ENCODE peak calls at places on chromosome 4, in five cellular contexts. H is Peyer's patch, I is astrocyte, T is psoas muscle, K is prostate gland. G is an unnamed sample.

GRCh38 chr4:73275318-73275654 is 16.7 kb upstream of the ANKRD17 start:
- DNase-seq in H (no peak), I (no peak), T (no peak), K (peak; percentile 23), G (no peak)

GRCh38 chr4:30720656-30721352 is 635 bp downstream of the PCDH7 start:
- DNase-seq in H (no peak), I (peak; percentile 58), T (peak; percentile 58), K (no peak), G (no peak)

GRCh38 chr4:93827272-93827947 is 1.1 kb upstream of the ATOH1 start:
- DNase-seq in H (no peak), I (no peak), T (no peak), K (no peak), G (no peak)

GRCh38 chr4:170128219-170128804 is 38.6 kb upstream of the AADAT start:
- DNase-seq in H (no peak), I (no peak), T (no peak), K (peak; percentile 69), G (no peak)

GRCh38 chr4:127936974-127937373 is 28.0 kb downstream of the MFSD8 start:
- DNase-seq in H (no peak), I (peak; percentile 45), T (no peak), K (no peak), G (no peak)

GRCh38 chr4:61254406-61254805 is 54.3 kb downstream of the ADGRL3 start:
- DNase-seq in H (no peak), I (no peak), T (no peak), K (no peak), G (no peak)

GRCh38 chr4:99483636-99484035 is 27.2 kb upstream of the C4orf17 start:
- DNase-seq in H (no peak), I (no peak), T (no peak), K (no peak), G (no peak)

GRCh38 chr4:177051473-177052060 is 258.1 kb upstream of the NEIL3 start:
- DNase-seq in H (no peak), I (no peak), T (no peak), K (no peak), G (no peak)

GRCh38 chr4:105895324-105895608 is at the start of gene NPNT:
- DNase-seq in H (no peak), I (no peak), T (no peak), K (no peak), G (no peak)

GRCh38 chr4:87066403-87067119 is 131.8 kb downstream of the AFF1 start:
- DNase-seq in H (no peak), I (no peak), T (no peak), K (no peak), G (no peak)

GRCh38 chr4:147950840-147951239 is 219.0 kb downstream of the ARHGAP10 start:
- DNase-seq in H (no peak), I (no peak), T (no peak), K (no peak), G (no peak)

GRCh38 chr4:21697583-21697982 is 251.0 kb downstream of the KCNIP4 start:
- DNase-seq in H (no peak), I (peak; percentile 18), T (no peak), K (no peak), G (no peak)

GRCh38 chr4:25925486-25926201 is 11.6 kb downstream of the SMIM20 start:
- DNase-seq in H (peak; percentile 62), I (no peak), T (no peak), K (no peak), G (no peak)

GRCh38 chr4:25299476-25300203 is 12.9 kb upstream of the ZCCHC4 start:
- DNase-seq in H (no peak), I (no peak), T (no peak), K (peak; percentile 91), G (peak; percentile 65)

GRCh38 chr4:119894650-119895208 is 171.9 kb downstream of the MAD2L1 start:
- DNase-seq in H (no peak), I (no peak), T (no peak), K (peak; percentile 5), G (no peak)

GRCh38 chr4:109184421-109184956 is 118.0 kb downstream of the COL25A1 start:
- DNase-seq in H (no peak), I (peak; percentile 27), T (peak; percentile 61), K (no peak), G (no peak)

GRCh38 chr4:138241281-138242075 is 671 bp downstream of the SLC7A11 start:
- DNase-seq in H (no peak), I (peak; percentile 37), T (no peak), K (no peak), G (no peak)

GRCh38 chr4:76977113-76977512 is 27.6 kb downstream of the SEPTIN11 start:
- DNase-seq in H (no peak), I (no peak), T (no peak), K (no peak), G (no peak)

GRCh38 chr4:60944070-60944469 is 256.1 kb upstream of the ADGRL3 start:
- DNase-seq in H (no peak), I (no peak), T (no peak), K (no peak), G (no peak)

GRCh38 chr4:75953509-75953908 is 12.7 kb upstream of the NAAA start:
- DNase-seq in H (no peak), I (no peak), T (no peak), K (no peak), G (no peak)

GRCh38 chr4:158219623-158220022 is 9.3 kb downstream of the TMEM144 start:
- DNase-seq in H (no peak), I (no peak), T (no peak), K (no peak), G (no peak)

GRCh38 chr4:111802191-111802590 is 343.1 kb upstream of the FAM241A start:
- DNase-seq in H (no peak), I (no peak), T (no peak), K (no peak), G (no peak)

GRCh38 chr4:53785996-53786395 is 194.7 kb upstream of the LNX1 start:
- DNase-seq in H (no peak), I (no peak), T (no peak), K (no peak), G (no peak)

GRCh38 chr4:100982345-100982744 is 365.0 kb downstream of the PPP3CA start:
- DNase-seq in H (no peak), I (no peak), T (no peak), K (no peak), G (no peak)

GRCh38 chr4:54568184-54568583 is 89.6 kb upstream of the KIT start:
- DNase-seq in H (no peak), I (peak; percentile 77), T (no peak), K (no peak), G (no peak)

GRCh38 chr4:132548463-132548862 is 600.6 kb upstream of the PCDH10 start:
- DNase-seq in H (no peak), I (no peak), T (no peak), K (no peak), G (no peak)

GRCh38 chr4:185508162-185508561 is 27.1 kb downstream of the PDLIM3 start:
- DNase-seq in H (no peak), I (no peak), T (no peak), K (peak; percentile 18), G (no peak)

GRCh38 chr4:152678841-152679240 is 956 bp downstream of the TMEM154 start:
- DNase-seq in H (no peak), I (no peak), T (no peak), K (no peak), G (no peak)

GRCh38 chr4:182190306-182190705 is 52.9 kb upstream of the TENM3 start:
- DNase-seq in H (no peak), I (peak; percentile 78), T (no peak), K (no peak), G (no peak)

GRCh38 chr4:184422378-184422777 is 52.0 kb downstream of the IRF2 start:
- DNase-seq in H (no peak), I (no peak), T (no peak), K (no peak), G (no peak)
- H3K36me3 ChIP-seq in H (peaks cover 46% of the 10 kb centered on the region), I (no peaks in the 10 kb centered on the region), T (peaks cover 4% of the 10 kb centered on the region), K (no peaks in the 10 kb centered on the region), G (no peaks in the 10 kb centered on the region)

GRCh38 chr4:168845897-168846296 is 164.2 kb downstream of the CBR4 start:
- DNase-seq in H (no peak), I (no peak), T (no peak), K (no peak), G (no peak)

GRCh38 chr4:168848977-168849687 is 160.9 kb downstream of the CBR4 start:
- DNase-seq in H (no peak), I (peak; percentile 60), T (no peak), K (no peak), G (no peak)

GRCh38 chr4:168848112-168848511 is 161.9 kb downstream of the CBR4 start:
- DNase-seq in H (no peak), I (no peak), T (no peak), K (peak; percentile 29), G (no peak)

GRCh38 chr4:168844261-168845039 is 165.6 kb downstream of the CBR4 start:
- DNase-seq in H (no peak), I (peak; percentile 67), T (no peak), K (no peak), G (no peak)

GRCh38 chr4:168846414-168846813 is 163.6 kb downstream of the CBR4 start:
- DNase-seq in H (no peak), I (no peak), T (no peak), K (no peak), G (no peak)
- H3K27ac ChIP-seq in H (no peak overlapping the region), I (peak overlapping the region; percentile 0), T (peak overlapping the region; percentile 37), K (no peak overlapping the region), G (peak overlapping the region; percentile 84)

DNA sequence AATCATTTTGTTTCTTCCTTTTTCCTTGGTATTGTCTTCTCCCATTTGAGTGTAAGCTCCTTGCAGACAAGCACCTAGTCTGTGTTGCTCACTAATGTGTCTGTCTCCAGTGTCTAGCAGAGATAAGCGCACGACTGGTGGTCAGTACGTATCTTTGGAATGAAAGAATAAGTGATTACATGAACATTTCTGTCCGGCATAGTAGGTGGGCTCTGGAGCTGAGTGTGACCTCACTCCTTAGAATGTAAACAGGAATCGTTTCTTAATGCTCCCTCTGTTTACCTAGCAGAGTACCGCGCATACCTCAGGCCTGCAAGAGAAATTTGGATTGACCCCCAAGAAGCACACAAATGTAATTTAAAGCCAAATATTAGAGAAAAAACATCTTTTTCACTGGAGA is 235.4 kb downstream of the MAML3 start:
- DNase-seq in H (no peak), I (peak; percentile 57), T (no peak), K (no peak), G (no peak)
- H3K4me1 ChIP-seq in H (peaks cover 20% of the 10 kb centered on the region), I (peaks cover 21% of the 10 kb centered on the region), T (peaks cover 51% of the 10 kb centered on the region), K (peaks cover 33% of the 10 kb centered on the region), G (peaks cover 10% of the 10 kb centered on the region)

GRCh38 chr4:41024556-41025491 is 189.5 kb downstream of the APBB2 start:
- DNase-seq in H (no peak), I (peak; percentile 48), T (no peak), K (no peak), G (no peak)

GRCh38 chr4:41028392-41029076 is 185.8 kb downstream of the APBB2 start:
- DNase-seq in H (no peak), I (peak; percentile 52), T (no peak), K (no peak), G (no peak)

GRCh38 chr4:41029098-41029497 is 185.2 kb downstream of the APBB2 start:
- DNase-seq in H (no peak), I (no peak), T (no peak), K (no peak), G (no peak)

GRCh38 chr4:41026971-41027370 is 187.4 kb downstream of the APBB2 start:
- DNase-seq in H (no peak), I (no peak), T (no peak), K (no peak), G (no peak)

DNA sequence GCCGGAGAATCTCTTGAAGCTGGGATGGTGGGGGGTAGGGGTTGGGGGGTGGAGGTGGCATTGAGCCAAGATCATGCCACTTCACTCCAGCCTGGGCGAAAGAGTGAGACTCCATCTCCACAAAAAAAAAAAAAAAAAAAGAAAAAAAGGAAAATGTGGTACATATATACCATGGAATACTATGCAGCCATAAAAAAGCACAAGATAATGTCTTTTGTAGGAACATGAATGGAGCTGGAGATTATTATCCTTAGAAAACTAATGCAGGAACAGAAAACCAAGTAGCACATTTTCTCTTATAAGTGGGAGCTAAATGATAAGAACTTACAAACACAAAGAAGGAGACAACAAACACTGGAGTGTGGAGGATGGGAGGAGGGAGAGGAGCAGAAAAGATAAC is 188.5 kb downstream of the APBB2 start:
- DNase-seq in H (no peak), I (no peak), T (no peak), K (no peak), G (no peak)
- H3K36me3 ChIP-seq in H (no peaks in the 10 kb centered on the region), I (no peaks in the 10 kb centered on the region), T (no peaks in the 10 kb centered on the region), K (no peaks in the 10 kb centered on the region), G (no peaks in the 10 kb centered on the region)

G was measured in breast epithelium.